ENCODE peak calls at places on chromosomes 6 and 20, in eight cellular contexts. E is sigmoid colon, H is spleen, W is astrocyte, A is PC-3, J is Karpas-422, L is mesenchymal stem cell, P is NT2/D1. D is an unnamed sample.
A peak's percentile ranks its signal among the peaks of the same experiment; 100 is the strongest.

GRCh38 chr6:18262812-18263560 is 1.3 kb downstream of the DEK start:
- DNase-seq in E (no peak), H (no peak), W (no peak), A (peak; percentile 58), J (peak; percentile 82), L (peak; percentile 47), P (no peak), D (no peak)

GRCh38 chr6:53412316-53412715 is 63.6 kb upstream of the ELOVL5 start:
- DNase-seq in E (no peak), H (no peak), W (no peak), A (no peak), J (no peak), L (no peak), P (no peak), D (no peak)

GRCh38 chr20:37494796-37495195 is 26.3 kb upstream of the NNAT start:
- DNase-seq in E (peak; percentile 27), H (no peak), W (no peak), A (no peak), J (no peak), L (no peak), P (no peak), D (no peak)

GRCh38 chr20:35284267-35284991 is at the start of gene EIF6:
- DNase-seq in E (peak; percentile 89), H (peak; percentile 94), W (peak; percentile 85), A (peak; percentile 89), J (peak; percentile 95), L (peak; percentile 88), P (peak; percentile 88), D (peak; percentile 98)

GRCh38 chr6:162538643-162539064 is 188.9 kb downstream of the PRKN start:
- DNase-seq in E (no peak), H (no peak), W (no peak), A (no peak), J (no peak), L (no peak), P (no peak), D (no peak)

GRCh38 chr20:17798601-17799000 is 98.8 kb downstream of the BANF2 start:
- DNase-seq in E (no peak), H (no peak), W (no peak), A (peak; percentile 84), J (no peak), L (no peak), P (no peak), D (no peak)

GRCh38 chr20:969868-970267 is 32.2 kb downstream of the RSPO4 start:
- DNase-seq in E (no peak), H (no peak), W (no peak), A (no peak), J (no peak), L (no peak), P (no peak), D (no peak)

GRCh38 chr20:4855555-4855954 is 133.8 kb downstream of the PRND start:
- DNase-seq in E (peak; percentile 43), H (no peak), W (no peak), A (no peak), J (no peak), L (no peak), P (no peak), D (no peak)

GRCh38 chr6:11614534-11615213 is 77.1 kb downstream of the TMEM170B start:
- DNase-seq in E (no peak), H (no peak), W (peak; percentile 53), A (no peak), J (no peak), L (no peak), P (no peak), D (no peak)

GRCh38 chr6:73372516-73372915 is 2.8 kb upstream of the OOEP start:
- DNase-seq in E (no peak), H (no peak), W (no peak), A (no peak), J (no peak), L (no peak), P (no peak), D (no peak)

GRCh38 chr6:118894425-118895240 is 681 bp downstream of the ASF1A start:
- DNase-seq in E (peak; percentile 79), H (peak; percentile 94), W (peak; percentile 47), A (peak; percentile 40), J (peak; percentile 88), L (peak; percentile 76), P (no peak), D (peak; percentile 48)

GRCh38 chr6:20301256-20301655 is 89.0 kb upstream of the MBOAT1 start:
- DNase-seq in E (no peak), H (no peak), W (no peak), A (no peak), J (no peak), L (no peak), P (no peak), D (no peak)

GRCh38 chr6:26543953-26544352 is 5.8 kb downstream of the HMGN4 start:
- DNase-seq in E (no peak), H (no peak), W (no peak), A (peak; percentile 56), J (peak; percentile 57), L (peak; percentile 47), P (no peak), D (no peak)

GRCh38 chr20:12201289-12201991 is 283.7 kb downstream of the BTBD3 start:
- DNase-seq in E (no peak), H (no peak), W (no peak), A (peak; percentile 66), J (no peak), L (peak; percentile 55), P (no peak), D (no peak)

GRCh38 chr6:101818056-101818455 is 424.5 kb downstream of the GRIK2 start:
- DNase-seq in E (no peak), H (no peak), W (peak; percentile 52), A (no peak), J (no peak), L (no peak), P (no peak), D (no peak)

GRCh38 chr6:132115714-132116366 is 164.7 kb upstream of the CCN2 start:
- DNase-seq in E (no peak), H (no peak), W (no peak), A (peak; percentile 36), J (no peak), L (peak; percentile 13), P (no peak), D (no peak)

GRCh38 chr6:115712562-115712961 is 348.1 kb downstream of the FRK start:
- DNase-seq in E (no peak), H (no peak), W (no peak), A (no peak), J (no peak), L (no peak), P (no peak), D (no peak)

GRCh38 chr6:43271103-43271815 is 26.8 kb upstream of the SLC22A7 start:
- DNase-seq in E (no peak), H (no peak), W (no peak), A (no peak), J (peak; percentile 89), L (no peak), P (no peak), D (no peak)

GRCh38 chr20:40807094-40807623 is 118.1 kb upstream of the MAFB start:
- DNase-seq in E (no peak), H (no peak), W (no peak), A (no peak), J (no peak), L (no peak), P (no peak), D (no peak)

GRCh38 chr20:3966571-3966970 is 48.8 kb downstream of the RNF24 start:
- DNase-seq in E (no peak), H (no peak), W (no peak), A (no peak), J (no peak), L (no peak), P (no peak), D (no peak)

GRCh38 chr6:25703005-25703404 is 51.0 kb downstream of the SCGN start:
- DNase-seq in E (no peak), H (no peak), W (no peak), A (no peak), J (no peak), L (no peak), P (no peak), D (no peak)

GRCh38 chr6:113564401-113565161 is 292.6 kb upstream of the MARCKS start:
- DNase-seq in E (peak; percentile 97), H (peak; percentile 85), W (peak; percentile 97), A (no peak), J (no peak), L (peak; percentile 99), P (peak; percentile 79), D (no peak)

GRCh38 chr6:52403627-52404026 is 16.5 kb upstream of the EFHC1 start:
- DNase-seq in E (no peak), H (no peak), W (no peak), A (peak; percentile 59), J (no peak), L (no peak), P (no peak), D (no peak)

GRCh38 chr6:46748940-46749503 is 2.3 kb downstream of the ANKRD66 start:
- DNase-seq in E (no peak), H (no peak), W (no peak), A (no peak), J (no peak), L (no peak), P (no peak), D (no peak)

GRCh38 chr6:41093729-41094128 is 21.0 kb downstream of the NFYA start:
- DNase-seq in E (no peak), H (no peak), W (no peak), A (no peak), J (no peak), L (peak; percentile 12), P (no peak), D (no peak)

GRCh38 chr6:33689148-33689494 is 22.4 kb downstream of the UQCC2 start:
- DNase-seq in E (no peak), H (no peak), W (no peak), A (no peak), J (no peak), L (no peak), P (no peak), D (no peak)
- H3K9me3 ChIP-seq in E (no peaks in the 10 kb centered on the region), H (no peaks in the 10 kb centered on the region), W (no peaks in the 10 kb centered on the region), A (no peaks in the 10 kb centered on the region), J (no peaks in the 10 kb centered on the region), L (no peaks in the 10 kb centered on the region), P (no peaks in the 10 kb centered on the region), D (no peaks in the 10 kb centered on the region)

DNA sequence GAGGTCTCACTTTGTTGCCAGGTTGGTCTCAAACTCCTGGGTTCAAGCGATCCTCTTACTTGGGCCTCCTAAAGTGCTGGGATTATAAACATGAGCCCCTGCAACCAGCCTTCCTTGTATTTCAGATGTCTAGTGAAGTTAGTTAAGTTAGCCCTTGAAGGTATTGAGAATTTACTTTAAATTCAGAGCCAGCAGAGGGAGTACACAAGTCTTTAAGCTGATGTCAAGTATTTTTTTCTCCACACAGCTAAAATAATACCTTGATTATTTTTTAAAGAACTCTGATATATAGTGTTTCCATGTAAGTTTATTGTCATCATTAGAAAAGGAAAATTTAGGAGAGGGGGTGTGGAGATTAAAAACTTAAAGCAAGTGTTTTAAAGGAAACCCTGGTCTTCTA is 9.8 kb downstream of the FOXO3 start:
- DNase-seq in E (no peak), H (no peak), W (no peak), A (peak; percentile 13), J (no peak), L (no peak), P (no peak), D (no peak)
- H3K4me1 ChIP-seq in E (no peaks in the 10 kb centered on the region), H (peaks cover 88% of the 10 kb centered on the region), W (peaks cover 10% of the 10 kb centered on the region), A (peaks cover 17% of the 10 kb centered on the region), J (peaks cover 18% of the 10 kb centered on the region), L (peaks cover 5% of the 10 kb centered on the region), P (no peaks in the 10 kb centered on the region), D (no peaks in the 10 kb centered on the region)

GRCh38 chr6:155611742-155612141 is 156.1 kb upstream of the NOX3 start:
- DNase-seq in E (no peak), H (no peak), W (no peak), A (no peak), J (no peak), L (no peak), P (no peak), D (no peak)
- H3K9me3 ChIP-seq in E (peaks cover 3% of the 10 kb centered on the region), H (peaks cover 64% of the 10 kb centered on the region), W (peaks cover 3% of the 10 kb centered on the region), A (peaks cover 10% of the 10 kb centered on the region), J (no peaks in the 10 kb centered on the region), L (peaks cover 61% of the 10 kb centered on the region), P (peaks cover 58% of the 10 kb centered on the region), D (peaks cover 17% of the 10 kb centered on the region)

GRCh38 chr6:36298037-36298436 is 28.2 kb downstream of the PNPLA1 start:
- DNase-seq in E (no peak), H (no peak), W (no peak), A (no peak), J (no peak), L (no peak), P (no peak), D (no peak)
- H3K4me1 ChIP-seq in E (no peaks in the 10 kb centered on the region), H (peaks cover 5% of the 10 kb centered on the region), W (no peaks in the 10 kb centered on the region), A (no peaks in the 10 kb centered on the region), J (peaks cover 11% of the 10 kb centered on the region), L (peaks cover 4% of the 10 kb centered on the region), P (no peaks in the 10 kb centered on the region), D (no peaks in the 10 kb centered on the region)

D was measured in Caco-2.